ENCODE peak calls at places on chromosome 13, in six cellular contexts. F is SK-N-SH, Y is WTC11, R is K562, K is H1, T is HCT116. V is an unnamed sample.

GRCh38 chr13:64239372-64239771 is 2823.7 kb upstream of the PCDH20 start:
- DNase-seq in Y (no peak), K (no peak), F (no peak), T (no peak), R (no peak), V (no peak)

GRCh38 chr13:43444085-43444484 is 342.7 kb downstream of the ENOX1 start:
- DNase-seq in Y (no peak), K (no peak), F (no peak), R (no peak), T (no peak), V (no peak)

GRCh38 chr13:32538234-32538620 is 368 bp downstream of the N4BP2L2 start:
- DNase-seq in K (peak), T (no peak), R (no peak), F (peak), Y (peak), V (no peak)

GRCh38 chr13:100789481-100789880 is 114.9 kb upstream of the TMTC4 start:
- DNase-seq in Y (no peak), R (no peak), T (no peak), F (no peak), K (no peak), V (no peak)

GRCh38 chr13:44648392-44649117 is 72.4 kb upstream of the TSC22D1 start:
- DNase-seq in T (peak), K (no peak), R (peak), F (peak), Y (no peak), V (peak)

GRCh38 chr13:64263285-64263684 is 2847.6 kb upstream of the PCDH20 start:
- DNase-seq in T (no peak), F (no peak), R (no peak), Y (no peak), K (no peak), V (no peak)

GRCh38 chr13:72726721-72727416 is 560 bp downstream of the MZT1 start:
- DNase-seq in T (peak), R (peak), K (no peak), F (peak), Y (peak), V (peak)

GRCh38 chr13:30584332-30584731 is 33.4 kb upstream of the USPL1 start:
- DNase-seq in F (no peak), T (no peak), R (no peak), K (no peak), Y (no peak), V (no peak)

GRCh38 chr13:80215368-80215767 is 125.6 kb downstream of the SPRY2 start:
- DNase-seq in K (no peak), Y (no peak), T (no peak), R (no peak), F (no peak), V (no peak)

GRCh38 chr13:75369986-75370385 is 112.0 kb downstream of the TBC1D4 start:
- DNase-seq in T (no peak), K (no peak), R (no peak), Y (no peak), F (no peak), V (no peak)

GRCh38 chr13:24276310-24276709 is 33.1 kb upstream of the C1QTNF9 start:
- DNase-seq in Y (no peak), K (no peak), F (no peak), T (no peak), R (no peak), V (peak)

GRCh38 chr13:64332048-64332447 is 2898.1 kb downstream of the PCDH9 start:
- DNase-seq in K (no peak), T (no peak), F (peak), R (no peak), Y (no peak), V (no peak)

GRCh38 chr13:76976488-76976887 is 15.4 kb upstream of the CLN5 start:
- DNase-seq in Y (no peak), R (no peak), F (no peak), T (no peak), K (no peak), V (no peak)

GRCh38 chr13:96730676-96731075 is 263.6 kb downstream of the OXGR1 start:
- DNase-seq in T (no peak), R (no peak), F (no peak), K (no peak), Y (no peak), V (no peak)

DNA sequence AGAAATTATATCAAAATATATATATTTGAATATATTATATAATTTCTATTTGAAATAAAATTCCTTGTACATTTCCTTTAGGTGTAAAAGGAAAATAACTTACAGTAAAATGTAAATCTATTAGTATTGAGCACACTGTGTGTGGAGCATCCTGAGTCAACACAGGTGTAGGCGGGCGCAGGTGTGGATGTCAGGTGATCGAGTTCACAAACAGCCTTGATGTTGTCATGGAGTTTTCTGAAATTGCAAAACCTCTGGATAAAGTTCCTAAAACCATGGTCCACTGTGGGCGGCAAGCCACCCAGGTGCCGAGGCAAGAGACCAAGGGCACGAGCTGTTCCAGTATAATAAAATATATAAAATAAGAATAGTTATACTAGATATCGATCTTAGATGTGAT is 27.7 kb upstream of the MCF2L start:
- DNase-seq in Y (no peak), F (no peak), K (no peak), R (no peak), T (no peak), V (no peak)
- TF ChIP-seq MAX in Y (no peak), F (no peak), K (no peak), R (no peak), T (no peak), V (no peak)

DNA sequence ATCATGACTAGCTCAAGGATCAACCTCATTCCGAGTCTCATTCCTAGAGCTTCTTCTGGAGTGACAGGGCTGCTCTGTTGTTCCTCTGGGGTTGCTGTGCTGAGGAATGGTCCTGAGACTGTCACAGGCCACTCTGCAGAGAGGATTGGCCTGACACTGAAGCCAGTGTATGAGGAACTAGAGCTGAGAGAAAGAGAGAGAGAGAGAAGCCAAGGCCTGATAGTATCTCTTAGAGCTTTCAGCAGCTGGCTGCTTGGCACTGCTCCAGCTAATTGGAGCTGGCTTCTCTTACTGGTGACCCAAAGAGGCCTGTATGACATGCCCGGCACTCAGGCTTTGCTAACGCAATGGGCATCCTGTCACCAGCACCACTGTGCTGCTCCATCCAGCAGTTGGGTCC is 73.4 kb upstream of the FLT1 start:
- DNase-seq in R (peak), Y (no peak), F (peak), K (no peak), T (no peak), V (peak)
- TF ChIP-seq MAX in R (no peak), Y (no peak), F (no peak), K (no peak), T (no peak), V (no peak)

DNA sequence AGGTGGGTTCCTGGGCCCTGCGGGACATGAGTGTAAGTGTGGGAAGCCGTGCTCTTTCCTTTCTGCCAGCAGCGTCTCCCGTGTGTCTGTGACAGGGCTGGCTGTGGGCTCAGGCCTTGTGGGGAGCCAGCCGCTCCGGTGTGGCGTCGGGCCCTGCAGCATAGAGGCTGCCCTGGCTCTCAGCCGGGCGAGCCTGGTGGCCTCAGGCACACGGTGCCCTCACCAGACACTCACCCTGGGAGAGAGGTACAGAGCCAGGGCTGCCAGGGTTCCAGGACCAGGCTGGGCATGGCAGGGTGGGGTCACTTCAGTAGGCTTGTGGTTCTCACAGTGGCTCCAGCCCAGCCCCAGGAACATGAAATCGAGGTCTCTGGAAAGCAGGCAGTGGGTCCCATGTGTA is 324.8 kb downstream of the TEX29 start:
- DNase-seq in R (no peak), T (no peak), F (no peak), K (no peak), Y (no peak), V (no peak)
- TF ChIP-seq MAX in R (no peak), T (no peak), F (no peak), K (no peak), Y (no peak), V (no peak)

GRCh38 chr13:29571876-29572570 is 23.5 kb downstream of the SLC7A1 start:
- DNase-seq in Y (no peak), F (no peak), R (no peak), K (no peak), T (no peak), V (no peak)
- TF ChIP-seq MAX in Y (no peak), F (no peak), R (no peak), K (no peak), T (no peak), V (no peak)

GRCh38 chr13:110382830-110383229 is 75.7 kb downstream of the COL4A2 start:
- DNase-seq in Y (no peak), T (no peak), R (no peak), K (no peak), F (no peak), V (no peak)
- TF ChIP-seq MAX in Y (no peak), T (no peak), R (no peak), K (no peak), F (no peak), V (no peak)

V was measured in NB4.